ENCODE peak calls at places on chromosomes 16 and 17, in six cellular contexts. E, J, L, K, V and O are unnamed samples.

GRCh38 chr16:87792205-87792565 is 26.4 kb upstream of the KLHDC4 start:
- DNase-seq in E (no peak), J (no peak), L (no peak), K (no peak), V (no peak), O (no peak)

GRCh38 chr16:3846595-3847091 is 33.9 kb downstream of the CREBBP start:
- DNase-seq in E (no peak), J (no peak), L (no peak), K (no peak), V (no peak), O (no peak)

GRCh38 chr17:81062014-81062413 is 27.1 kb downstream of the BAIAP2 start:
- DNase-seq in E (no peak), J (no peak), L (no peak), K (no peak), V (no peak), O (no peak)

GRCh38 chr16:75931043-75931442 is 204.8 kb upstream of the CPHXL start:
- DNase-seq in E (no peak), J (peak; percentile 82), L (peak; percentile 8), K (no peak), V (no peak), O (no peak)

GRCh38 chr17:7704601-7705268 is at the start of gene EFNB3:
- DNase-seq in E (no peak), J (peak; percentile 47), L (peak; percentile 61), K (peak; percentile 65), V (no peak), O (no peak)

GRCh38 chr17:73052923-73053322 is 39.6 kb downstream of the SLC39A11 start:
- DNase-seq in E (no peak), J (no peak), L (no peak), K (no peak), V (no peak), O (no peak)

GRCh38 chr17:72399023-72399607 is 278.3 kb downstream of the SOX9 start:
- DNase-seq in E (no peak), J (no peak), L (no peak), K (no peak), V (no peak), O (no peak)

GRCh38 chr17:4023220-4023619 is 59.0 kb upstream of the ATP2A3 start:
- DNase-seq in E (no peak), J (no peak), L (no peak), K (no peak), V (no peak), O (no peak)

GRCh38 chr17:337022-337420 is 15.6 kb downstream of the RPH3AL start:
- DNase-seq in E (no peak), J (no peak), L (no peak), K (no peak), V (no peak), O (no peak)

GRCh38 chr17:76407509-76407908 is 23.1 kb downstream of the SPHK1 start:
- DNase-seq in E (no peak), J (no peak), L (no peak), K (no peak), V (no peak), O (no peak)

GRCh38 chr17:43418441-43419374 is 19.9 kb downstream of the ARL4D start:
- DNase-seq in E (peak; percentile 65), J (peak; percentile 98), L (peak; percentile 78), K (no peak), V (peak; percentile 74), O (no peak)

GRCh38 chr17:42034059-42034458 is 14.2 kb downstream of the NKIRAS2 start:
- DNase-seq in E (no peak), J (no peak), L (no peak), K (no peak), V (no peak), O (no peak)

GRCh38 chr16:70737377-70738082 is 51.7 kb upstream of the MTSS2 start:
- DNase-seq in E (peak; percentile 83), J (peak; percentile 60), L (peak; percentile 94), K (peak; percentile 49), V (peak; percentile 79), O (peak; percentile 34)

GRCh38 chr17:48236681-48237134 is 129.1 kb downstream of the SNX11 start:
- DNase-seq in E (no peak), J (peak; percentile 98), L (peak; percentile 66), K (no peak), V (no peak), O (no peak)

GRCh38 chr17:82698974-82699442 is 510 bp upstream of the RAB40B start:
- DNase-seq in E (no peak), J (peak; percentile 17), L (peak; percentile 4), K (no peak), V (no peak), O (no peak)

GRCh38 chr17:2719861-2720260 is 8.3 kb upstream of the CLUH start:
- DNase-seq in E (no peak), J (no peak), L (no peak), K (no peak), V (no peak), O (no peak)

GRCh38 chr17:72205357-72205756 is 84.5 kb downstream of the SOX9 start:
- DNase-seq in E (no peak), J (no peak), L (no peak), K (no peak), V (no peak), O (no peak)

GRCh38 chr17:41565338-41565737 is 6.5 kb downstream of the KRT9 start:
- DNase-seq in E (no peak), J (no peak), L (no peak), K (no peak), V (no peak), O (no peak)

GRCh38 chr16:87075319-87075860 is 241.8 kb downstream of the C16orf95 start:
- DNase-seq in E (no peak), J (no peak), L (no peak), K (no peak), V (no peak), O (no peak)

GRCh38 chr17:48160177-48160967 is 52.8 kb downstream of the SNX11 start:
- DNase-seq in E (no peak), J (no peak), L (no peak), K (no peak), V (no peak), O (no peak)

GRCh38 chr17:62981933-62982332 is 15.9 kb downstream of the TANC2 start:
- DNase-seq in E (no peak), J (peak; percentile 79), L (no peak), K (no peak), V (no peak), O (no peak)

GRCh38 chr17:46854948-46855347 is 3.6 kb downstream of the WNT9B start:
- DNase-seq in E (no peak), J (no peak), L (no peak), K (no peak), V (no peak), O (no peak)

GRCh38 chr16:86966781-86967180 is 350.4 kb downstream of the C16orf95 start:
- DNase-seq in E (no peak), J (no peak), L (no peak), K (no peak), V (no peak), O (no peak)

GRCh38 chr16:29653436-29653835 is 9.6 kb upstream of the SPN start:
- DNase-seq in E (no peak), J (no peak), L (no peak), K (no peak), V (no peak), O (peak; percentile 38)

GRCh38 chr17:44995602-44996001 is 27.5 kb upstream of the C1QL1 start:
- DNase-seq in E (no peak), J (no peak), L (peak; percentile 39), K (no peak), V (no peak), O (no peak)

GRCh38 chr17:72332367-72332766 is 211.5 kb downstream of the SOX9 start:
- DNase-seq in E (no peak), J (peak; percentile 69), L (no peak), K (no peak), V (no peak), O (no peak)

GRCh38 chr17:4247361-4247980 is 16.3 kb downstream of the ANKFY1 start:
- DNase-seq in E (no peak), J (peak; percentile 88), L (no peak), K (no peak), V (no peak), O (no peak)

GRCh38 chr16:4687946-4688673 is 5.3 kb upstream of the NUDT16L1 start:
- DNase-seq in E (no peak), J (no peak), L (no peak), K (no peak), V (no peak), O (no peak)

GRCh38 chr17:18025596-18026407 is 13.2 kb downstream of the ATPAF2 start:
- DNase-seq in E (no peak), J (peak; percentile 93), L (no peak), K (no peak), V (no peak), O (no peak)

GRCh38 chr17:28733346-28733745 is 4.8 kb downstream of the NEK8 start:
- DNase-seq in E (no peak), J (no peak), L (no peak), K (no peak), V (no peak), O (no peak)

DNA sequence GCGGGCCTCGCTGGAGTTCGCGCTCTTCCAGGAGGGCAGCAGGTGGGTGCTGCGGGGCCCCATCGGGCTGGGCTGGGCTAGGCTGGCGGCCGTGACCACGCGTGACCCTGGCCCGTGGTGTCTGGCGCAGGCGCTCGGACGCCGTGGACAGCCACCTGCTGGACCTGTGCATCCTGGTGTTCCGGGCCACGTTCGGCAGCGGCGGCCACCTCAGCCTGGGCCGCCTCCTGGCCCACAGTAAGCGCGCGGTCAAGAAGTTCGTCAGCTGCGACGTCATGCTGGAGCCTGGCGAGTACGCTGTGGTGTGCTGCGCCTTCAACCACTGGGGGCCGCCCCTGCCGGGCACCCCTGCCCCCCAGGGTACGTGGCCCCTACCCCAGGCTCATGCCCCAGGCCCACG is 8.0 kb upstream of the PRR35 start:
- DNase-seq in E (no peak), J (no peak), L (no peak), K (no peak), V (no peak), O (no peak)
- TF ChIP-seq CTCF in E (no peak), J (no peak), L (no peak), K (no peak), V (no peak), O (no peak)

DNA sequence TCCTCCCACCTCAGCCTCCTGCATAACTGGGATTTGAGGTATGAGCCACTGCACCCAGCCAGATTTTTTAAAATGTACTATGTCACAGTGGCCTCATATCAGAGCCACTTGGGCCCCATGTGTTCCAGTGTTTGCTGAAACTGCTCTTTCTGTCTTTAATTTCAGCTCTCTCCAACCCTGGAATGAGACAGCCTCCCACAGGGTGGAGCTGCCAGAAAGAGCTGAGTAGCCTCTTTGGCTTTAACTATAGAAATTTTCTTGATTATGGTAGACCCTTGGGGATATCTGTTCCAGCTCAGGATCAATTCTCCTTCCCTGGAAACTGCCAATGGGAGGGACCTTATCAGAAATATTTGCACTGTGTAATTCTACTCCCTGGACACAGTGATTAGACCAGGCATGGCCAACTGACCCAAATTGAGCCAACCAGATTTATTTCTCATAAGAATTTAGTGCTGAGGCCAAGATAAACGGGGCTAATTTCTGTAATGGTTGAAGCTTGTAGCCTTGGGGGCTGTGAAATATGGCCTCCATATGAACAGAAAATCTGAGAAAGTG is 39.0 kb upstream of the KDM8 start:
- DNase-seq in E (no peak), J (no peak), L (peak; percentile 15), K (no peak), V (no peak), O (no peak)
- TF ChIP-seq CTCF in E (no peak), J (no peak), L (no peak), K (no peak), V (no peak), O (no peak)

GRCh38 chr16:85464342-85465305 is 148.5 kb upstream of the GSE1 start:
- DNase-seq in E (no peak), J (no peak), L (no peak), K (no peak), V (no peak), O (no peak)
- TF ChIP-seq CTCF in E (no peak), J (no peak), L (no peak), K (no peak), V (no peak), O (no peak)

GRCh38 chr16:69286941-69287713 is 24.0 kb upstream of the VPS4A start:
- DNase-seq in E (peak; percentile 79), J (peak; percentile 72), L (peak; percentile 88), K (no peak), V (peak; percentile 83), O (no peak)
- TF ChIP-seq CTCF in E (peak; percentile 71), J (peak; percentile 41), L (peak; percentile 51), K (peak; percentile 84), V (peak; percentile 68), O (peak; percentile 18)